ENCODE peak calls at places on chromosomes 16 and 17, in four cellular contexts. K is CD8-positive, alpha-beta T cell; V is naive thymus-derived CD4-positive, alpha-beta T cell; D is HCT116. W is an unnamed sample. For H3K9me3 and H3K4me1, the result is how much of the 10 kb centered on the place peaks cover.

GRCh38 chr16:30186782-30187555 is 3.6 kb downstream of the CORO1A start:
- DNase-seq in K (peak), V (peak), D (no peak), W (peak)

GRCh38 chr17:55265434-55266021 is 768 bp downstream of the HLF start:
- DNase-seq in K (no peak), V (peak), D (no peak), W (no peak)

GRCh38 chr16:10979717-10980601 is 35.6 kb downstream of the CLEC16A start:
- DNase-seq in V (no peak), D (no peak), K (no peak), W (peak)

GRCh38 chr17:51857052-51857593 is 301.4 kb downstream of the CA10 start:
- DNase-seq in V (no peak), D (no peak), K (no peak), W (no peak)

GRCh38 chr17:45270828-45271418 is 9.0 kb upstream of the SPATA32 start:
- DNase-seq in D (no peak), K (peak), V (peak), W (peak)

GRCh38 chr16:87420401-87421368 is 28.5 kb downstream of the MAP1LC3B start:
- DNase-seq in V (no peak), K (no peak), D (no peak), W (no peak)

GRCh38 chr16:57071840-57072541 is 20.4 kb upstream of the CPNE2 start:
- DNase-seq in D (peak), V (no peak), K (no peak), W (no peak)

GRCh38 chr16:55955845-55956244 is 80.7 kb upstream of the CES5A start:
- DNase-seq in D (no peak), V (no peak), K (no peak), W (no peak)

GRCh38 chr16:2404099-2404498 is 25.1 kb upstream of the CCNF start:
- DNase-seq in D (no peak), V (no peak), K (no peak), W (no peak)

GRCh38 chr17:37054894-37055293 is 106.1 kb downstream of the AATF start:
- DNase-seq in V (no peak), D (no peak), K (no peak), W (no peak)

GRCh38 chr16:53912155-53912554 is 208.2 kb downstream of the FTO start:
- DNase-seq in K (peak), D (no peak), V (peak), W (no peak)

GRCh38 chr16:23280483-23280967 is 21.6 kb upstream of the SCNN1B start:
- DNase-seq in K (no peak), V (no peak), D (no peak), W (no peak)

GRCh38 chr17:80959330-80960036 is 32.2 kb upstream of the CHMP6 start:
- DNase-seq in K (no peak), V (no peak), D (no peak), W (no peak)

GRCh38 chr17:58338454-58338841 is 9.9 kb upstream of the TSPOAP1 start:
- DNase-seq in D (no peak), K (no peak), V (no peak), W (no peak)

DNA sequence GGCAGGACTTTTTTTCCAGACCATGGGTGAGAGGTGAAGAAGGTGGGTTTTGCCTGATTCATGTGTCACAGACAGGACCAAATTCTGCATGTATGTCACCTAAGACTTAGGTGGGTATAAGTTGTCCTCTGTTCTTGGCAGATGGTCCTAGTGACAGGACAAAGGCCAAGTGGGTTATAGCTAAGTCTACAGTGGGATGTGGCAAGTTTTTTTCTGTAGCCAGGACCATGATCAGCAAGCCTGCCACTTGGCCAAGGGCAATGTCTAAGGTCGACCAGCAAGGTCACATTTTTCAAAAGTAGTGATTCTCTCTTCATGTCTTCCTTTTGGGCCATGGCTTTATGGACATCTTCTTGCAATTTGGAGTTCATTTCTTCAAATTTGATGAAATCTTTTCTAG is 20.2 kb downstream of the ZNF267 start:
- DNase-seq in D (no peak), V (no peak), K (no peak), W (no peak)
- H3K9me3 ChIP-seq in D (under half), V (under half), K (under half), W (under half)

GRCh38 chr17:2025220-2025621 is at the start of gene RTN4RL1:
- DNase-seq in D (peak), K (peak), V (peak), W (no peak)
- H3K4me3 ChIP-seq in D (peak), K (peak), V (peak), W (peak)

GRCh38 chr17:50537721-50538548 is 5.4 kb downstream of the EPN3 start:
- DNase-seq in D (no peak), K (no peak), V (no peak), W (no peak)
- H3K4me1 ChIP-seq in D (under half), K (under half), V (under half), W (under half)

GRCh38 chr17:74460996-74461395 is 5.4 kb upstream of the CD300A start:
- DNase-seq in V (no peak), K (no peak), D (no peak), W (no peak)
- H3K9me3 ChIP-seq in V (under half), K (under half), D (under half), W (under half)

DNA sequence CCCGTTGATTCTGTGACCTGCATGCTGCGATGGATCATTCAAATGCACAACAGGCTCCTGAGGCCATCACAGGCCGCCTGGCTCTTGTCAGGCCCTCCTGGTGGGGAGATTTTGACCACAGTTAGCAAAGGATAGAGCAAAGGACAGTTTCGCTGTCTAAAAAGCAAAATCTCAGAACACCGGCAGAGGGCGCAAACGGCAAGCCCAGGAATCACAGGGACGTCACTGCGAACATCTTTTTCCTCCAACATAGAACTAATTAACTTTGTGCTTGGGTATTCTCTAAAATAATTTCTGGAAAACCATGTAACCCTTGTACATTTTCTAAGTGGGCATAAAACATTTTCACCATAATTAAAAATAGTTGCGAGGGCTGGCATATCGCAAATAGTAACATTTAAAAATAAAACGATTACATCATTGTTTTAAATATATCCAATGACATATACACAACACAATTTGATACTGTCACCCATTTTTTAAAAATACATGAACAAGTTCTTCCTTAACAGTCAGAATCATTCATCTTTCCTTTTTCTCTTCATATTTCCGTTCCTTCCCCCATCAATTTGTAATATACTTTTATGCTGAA is 19.7 kb upstream of the SLC47A1 start:
- DNase-seq in K (peak), D (peak), V (peak), W (no peak)
- H3K4me3 ChIP-seq in K (no peak), D (no peak), V (no peak), W (no peak)

DNA sequence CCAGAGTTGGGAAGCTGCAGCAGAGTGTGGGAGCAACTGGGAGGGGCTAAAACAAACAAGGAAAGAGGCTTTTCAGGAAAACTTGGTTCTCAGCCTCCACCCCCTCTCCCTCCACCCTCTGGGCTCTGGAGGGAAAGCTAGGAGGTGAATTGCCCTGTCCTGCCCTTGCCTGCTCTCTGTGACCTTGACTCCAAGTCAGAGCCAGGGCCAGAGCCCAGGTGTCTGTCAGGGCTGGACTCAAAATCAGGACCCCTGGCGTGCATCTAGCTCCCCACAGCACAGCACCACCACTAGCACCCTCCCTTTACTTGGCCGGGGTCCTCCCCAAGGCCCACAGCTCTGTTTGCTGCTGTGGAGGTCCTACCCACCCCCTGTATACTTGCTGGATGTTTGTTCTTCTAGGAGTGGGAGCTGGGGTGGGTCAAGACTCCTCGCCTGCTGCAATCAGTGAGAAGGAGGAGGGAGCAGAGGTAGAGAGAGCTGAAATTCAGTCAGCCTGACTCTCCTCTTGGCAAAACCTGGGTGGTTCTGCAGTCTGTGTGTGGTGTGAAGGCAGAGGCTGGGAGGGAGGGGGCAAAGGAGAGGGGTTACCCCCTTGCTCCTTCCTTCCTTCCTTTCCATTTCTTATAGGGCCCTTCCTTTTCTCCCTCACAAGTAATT is 2.8 kb upstream of the NR1D1 start:
- DNase-seq in V (no peak), D (no peak), K (no peak), W (no peak)
- H3K4me1 ChIP-seq in V (half or more), D (under half), K (half or more), W (under half)